ENCODE peak calls at places on chromosomes 16 and 17, in eight cellular contexts. One of them, this sample, is unnamed. For H3K36me3, the result is how much of the 10 kb centered on the place peaks cover.

GRCh38 chr17:17170346-17170976 is 35.7 kb downstream of the PLD6 start:
- DNase-seq in fibroblast of lung: peak
- DNase-seq in CD4-positive, CD25-positive, alpha-beta regulatory T cell: no peak
- DNase-seq in CD4-positive, alpha-beta memory T cell: no peak
- DNase-seq in body of pancreas: no peak
- DNase-seq in ascending aorta: no peak
- DNase-seq in lung: peak
- DNase-seq in neural progenitor cell: no peak
- DNase-seq in this sample: no peak

GRCh38 chr16:20851601-20852000 is 45.3 kb downstream of the REXO5 start:
- DNase-seq in fibroblast of lung: peak
- DNase-seq in CD4-positive, CD25-positive, alpha-beta regulatory T cell: no peak
- DNase-seq in CD4-positive, alpha-beta memory T cell: no peak
- DNase-seq in body of pancreas: peak
- DNase-seq in ascending aorta: peak
- DNase-seq in lung: peak
- DNase-seq in neural progenitor cell: no peak
- DNase-seq in this sample: no peak

GRCh38 chr17:7484964-7485377 is 805 bp downstream of the POLR2A start:
- DNase-seq in fibroblast of lung: no peak
- DNase-seq in CD4-positive, CD25-positive, alpha-beta regulatory T cell: no peak
- DNase-seq in CD4-positive, alpha-beta memory T cell: no peak
- DNase-seq in body of pancreas: no peak
- DNase-seq in ascending aorta: no peak
- DNase-seq in lung: no peak
- DNase-seq in neural progenitor cell: no peak
- DNase-seq in this sample: no peak

GRCh38 chr16:2428051-2428786 is 1.0 kb upstream of the CCNF start:
- DNase-seq in fibroblast of lung: peak
- DNase-seq in CD4-positive, CD25-positive, alpha-beta regulatory T cell: no peak
- DNase-seq in CD4-positive, alpha-beta memory T cell: no peak
- DNase-seq in body of pancreas: peak
- DNase-seq in ascending aorta: no peak
- DNase-seq in lung: peak
- DNase-seq in neural progenitor cell: peak
- DNase-seq in this sample: peak

GRCh38 chr16:54240180-54241125 is 46.1 kb downstream of the IRX3 start:
- DNase-seq in fibroblast of lung: peak
- DNase-seq in CD4-positive, CD25-positive, alpha-beta regulatory T cell: no peak
- DNase-seq in CD4-positive, alpha-beta memory T cell: no peak
- DNase-seq in body of pancreas: no peak
- DNase-seq in ascending aorta: no peak
- DNase-seq in lung: no peak
- DNase-seq in neural progenitor cell: no peak
- DNase-seq in this sample: no peak

GRCh38 chr16:85055503-85056210 is 28.1 kb downstream of the KIAA0513 start:
- DNase-seq in fibroblast of lung: peak
- DNase-seq in CD4-positive, CD25-positive, alpha-beta regulatory T cell: peak
- DNase-seq in CD4-positive, alpha-beta memory T cell: peak
- DNase-seq in body of pancreas: no peak
- DNase-seq in ascending aorta: peak
- DNase-seq in lung: peak
- DNase-seq in neural progenitor cell: no peak
- DNase-seq in this sample: no peak

GRCh38 chr16:69565611-69566436 is at the start of gene NFAT5:
- DNase-seq in fibroblast of lung: peak
- DNase-seq in CD4-positive, CD25-positive, alpha-beta regulatory T cell: peak
- DNase-seq in CD4-positive, alpha-beta memory T cell: peak
- DNase-seq in body of pancreas: peak
- DNase-seq in ascending aorta: peak
- DNase-seq in lung: peak
- DNase-seq in neural progenitor cell: peak
- DNase-seq in this sample: peak

GRCh38 chr16:28087675-28088285 is 24.3 kb upstream of the GSG1L start:
- DNase-seq in fibroblast of lung: no peak
- DNase-seq in CD4-positive, CD25-positive, alpha-beta regulatory T cell: no peak
- DNase-seq in CD4-positive, alpha-beta memory T cell: no peak
- DNase-seq in body of pancreas: no peak
- DNase-seq in ascending aorta: no peak
- DNase-seq in lung: no peak
- DNase-seq in neural progenitor cell: no peak
- DNase-seq in this sample: no peak

GRCh38 chr17:62712011-62712615 is 84.6 kb downstream of the MRC2 start:
- DNase-seq in fibroblast of lung: no peak
- DNase-seq in CD4-positive, CD25-positive, alpha-beta regulatory T cell: no peak
- DNase-seq in CD4-positive, alpha-beta memory T cell: no peak
- DNase-seq in body of pancreas: no peak
- DNase-seq in ascending aorta: no peak
- DNase-seq in lung: no peak
- DNase-seq in neural progenitor cell: no peak
- DNase-seq in this sample: no peak

GRCh38 chr17:30906101-30906911 is at the start of gene TEFM:
- DNase-seq in fibroblast of lung: peak
- DNase-seq in CD4-positive, CD25-positive, alpha-beta regulatory T cell: peak
- DNase-seq in CD4-positive, alpha-beta memory T cell: peak
- DNase-seq in body of pancreas: peak
- DNase-seq in ascending aorta: peak
- DNase-seq in lung: peak
- DNase-seq in neural progenitor cell: peak
- DNase-seq in this sample: peak

DNA sequence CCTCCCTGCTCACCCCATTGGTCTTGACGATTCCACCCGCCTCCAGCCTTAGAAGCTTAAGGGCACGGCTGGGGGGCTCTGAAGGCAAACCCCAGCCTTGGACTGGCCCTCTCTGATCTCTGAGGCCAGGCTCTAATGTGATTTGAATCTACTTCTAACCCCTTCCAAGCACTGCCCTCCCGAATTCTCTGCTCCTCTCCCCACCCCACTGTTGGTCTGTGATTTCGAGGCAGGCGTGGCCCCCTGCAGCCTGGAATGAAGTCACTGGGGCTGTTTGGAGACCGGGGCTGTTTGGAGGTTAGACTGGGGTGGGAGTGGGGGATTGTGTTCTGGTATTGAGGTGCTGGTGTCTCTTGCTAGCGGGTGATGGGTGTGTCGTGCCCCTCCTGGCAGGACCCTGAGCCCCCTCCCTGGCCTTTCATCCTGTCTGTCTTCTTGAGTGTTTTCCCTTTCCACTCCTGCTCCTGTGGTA is 2.2 kb downstream of the GRB7 start:
- DNase-seq in fibroblast of lung: no peak
- DNase-seq in CD4-positive, CD25-positive, alpha-beta regulatory T cell: no peak
- DNase-seq in CD4-positive, alpha-beta memory T cell: no peak
- DNase-seq in body of pancreas: no peak
- DNase-seq in ascending aorta: no peak
- DNase-seq in lung: no peak
- DNase-seq in neural progenitor cell: peak
- DNase-seq in this sample: no peak
- H3K4me3 ChIP-seq in fibroblast of lung: no peak
- H3K4me3 ChIP-seq in CD4-positive, CD25-positive, alpha-beta regulatory T cell: no peak
- H3K4me3 ChIP-seq in CD4-positive, alpha-beta memory T cell: no peak
- H3K4me3 ChIP-seq in body of pancreas: peak
- H3K4me3 ChIP-seq in ascending aorta: no peak
- H3K4me3 ChIP-seq in lung: peak
- H3K4me3 ChIP-seq in neural progenitor cell: peak
- H3K4me3 ChIP-seq in this sample: no peak

GRCh38 chr17:44862278-44862914 is 14.7 kb downstream of the HIGD1B start:
- DNase-seq in fibroblast of lung: no peak
- DNase-seq in CD4-positive, CD25-positive, alpha-beta regulatory T cell: no peak
- DNase-seq in CD4-positive, alpha-beta memory T cell: no peak
- DNase-seq in body of pancreas: no peak
- DNase-seq in ascending aorta: no peak
- DNase-seq in lung: no peak
- DNase-seq in neural progenitor cell: no peak
- DNase-seq in this sample: no peak
- H3K36me3 ChIP-seq in fibroblast of lung: under half
- H3K36me3 ChIP-seq in CD4-positive, CD25-positive, alpha-beta regulatory T cell: half or more
- H3K36me3 ChIP-seq in CD4-positive, alpha-beta memory T cell: half or more
- H3K36me3 ChIP-seq in body of pancreas: under half
- H3K36me3 ChIP-seq in ascending aorta: half or more
- H3K36me3 ChIP-seq in lung: under half
- H3K36me3 ChIP-seq in neural progenitor cell: under half
- H3K36me3 ChIP-seq in this sample: half or more

GRCh38 chr17:40606548-40607353 is 40.9 kb downstream of the SMARCE1 start:
- DNase-seq in fibroblast of lung: no peak
- DNase-seq in CD4-positive, CD25-positive, alpha-beta regulatory T cell: no peak
- DNase-seq in CD4-positive, alpha-beta memory T cell: no peak
- DNase-seq in body of pancreas: no peak
- DNase-seq in ascending aorta: no peak
- DNase-seq in lung: peak
- DNase-seq in neural progenitor cell: no peak
- DNase-seq in this sample: no peak

GRCh38 chr17:40605301-40605700 is 40.0 kb upstream of the CCR7 start:
- DNase-seq in fibroblast of lung: no peak
- DNase-seq in CD4-positive, CD25-positive, alpha-beta regulatory T cell: peak
- DNase-seq in CD4-positive, alpha-beta memory T cell: peak
- DNase-seq in body of pancreas: no peak
- DNase-seq in ascending aorta: no peak
- DNase-seq in lung: no peak
- DNase-seq in neural progenitor cell: no peak
- DNase-seq in this sample: no peak

GRCh38 chr17:40602445-40603443 is 37.5 kb upstream of the CCR7 start:
- DNase-seq in fibroblast of lung: no peak
- DNase-seq in CD4-positive, CD25-positive, alpha-beta regulatory T cell: peak
- DNase-seq in CD4-positive, alpha-beta memory T cell: peak
- DNase-seq in body of pancreas: no peak
- DNase-seq in ascending aorta: no peak
- DNase-seq in lung: no peak
- DNase-seq in neural progenitor cell: no peak
- DNase-seq in this sample: no peak

GRCh38 chr17:40607641-40608040 is 40.0 kb downstream of the SMARCE1 start:
- DNase-seq in fibroblast of lung: no peak
- DNase-seq in CD4-positive, CD25-positive, alpha-beta regulatory T cell: peak
- DNase-seq in CD4-positive, alpha-beta memory T cell: peak
- DNase-seq in body of pancreas: no peak
- DNase-seq in ascending aorta: no peak
- DNase-seq in lung: peak
- DNase-seq in neural progenitor cell: no peak
- DNase-seq in this sample: no peak

GRCh38 chr17:40604327-40605080 is 39.2 kb upstream of the CCR7 start:
- DNase-seq in fibroblast of lung: no peak
- DNase-seq in CD4-positive, CD25-positive, alpha-beta regulatory T cell: no peak
- DNase-seq in CD4-positive, alpha-beta memory T cell: no peak
- DNase-seq in body of pancreas: no peak
- DNase-seq in ascending aorta: no peak
- DNase-seq in lung: no peak
- DNase-seq in neural progenitor cell: no peak
- DNase-seq in this sample: no peak
- H3K27ac ChIP-seq in fibroblast of lung: no peak
- H3K27ac ChIP-seq in CD4-positive, CD25-positive, alpha-beta regulatory T cell: peak
- H3K27ac ChIP-seq in CD4-positive, alpha-beta memory T cell: peak
- H3K27ac ChIP-seq in body of pancreas: no peak
- H3K27ac ChIP-seq in ascending aorta: no peak
- H3K27ac ChIP-seq in lung: no peak
- H3K27ac ChIP-seq in neural progenitor cell: no peak
- H3K27ac ChIP-seq in this sample: no peak

DNA sequence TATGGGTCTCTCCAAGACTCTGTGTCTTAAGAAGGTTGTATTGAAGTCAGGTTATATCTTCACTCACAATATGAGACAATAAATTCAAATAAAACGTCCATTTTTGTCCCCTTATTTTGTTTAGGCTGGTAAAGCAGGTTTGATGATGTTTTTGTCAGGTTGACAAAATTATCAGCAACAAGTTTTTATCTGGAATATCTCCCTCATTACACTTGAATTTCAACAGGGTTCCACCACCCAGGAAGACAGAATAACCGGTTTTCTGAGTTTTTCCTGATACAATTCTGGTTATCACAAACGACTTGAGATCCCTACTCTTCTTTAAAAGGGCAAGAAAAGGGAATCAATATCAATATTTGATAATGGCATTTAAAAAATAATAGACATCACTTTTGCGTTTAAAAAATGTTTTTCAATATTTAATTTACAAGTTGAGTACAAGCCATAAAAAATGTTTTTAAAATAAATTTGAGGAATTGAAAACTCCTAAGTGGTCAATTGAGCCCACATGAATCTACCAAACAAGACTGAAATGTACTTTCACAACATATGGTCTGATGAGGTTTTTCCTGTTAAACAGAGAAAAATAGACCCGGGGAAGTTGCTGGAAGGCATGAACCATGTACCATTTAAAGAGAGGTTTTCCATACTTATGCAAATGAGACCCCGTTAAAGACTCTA is 1.4 kb upstream of the ATP6V0A1 start:
- DNase-seq in fibroblast of lung: no peak
- DNase-seq in CD4-positive, CD25-positive, alpha-beta regulatory T cell: no peak
- DNase-seq in CD4-positive, alpha-beta memory T cell: no peak
- DNase-seq in body of pancreas: no peak
- DNase-seq in ascending aorta: no peak
- DNase-seq in lung: no peak
- DNase-seq in neural progenitor cell: no peak
- DNase-seq in this sample: no peak
- H3K4me3 ChIP-seq in fibroblast of lung: no peak
- H3K4me3 ChIP-seq in CD4-positive, CD25-positive, alpha-beta regulatory T cell: peak
- H3K4me3 ChIP-seq in CD4-positive, alpha-beta memory T cell: no peak
- H3K4me3 ChIP-seq in body of pancreas: no peak
- H3K4me3 ChIP-seq in ascending aorta: no peak
- H3K4me3 ChIP-seq in lung: no peak
- H3K4me3 ChIP-seq in neural progenitor cell: no peak
- H3K4me3 ChIP-seq in this sample: no peak

This sample was measured in SJSA1.